ENCODE peak calls at places on chromosomes 2 and 18, in nine cellular contexts. I, F, G, Q, U, Y, S, D and C are unnamed samples.

GRCh38 chr2:191935247-191935646 is 88.4 kb upstream of the CAVIN2 start:
- DNase-seq in F (no peak), U (no peak), D (no peak), G (no peak), Q (no peak), S (no peak), I (no peak), Y (peak; percentile 86), C (no peak)

GRCh38 chr18:9737814-9738160 is 29.7 kb downstream of the RAB31 start:
- DNase-seq in Y (no peak), G (no peak), S (no peak), Q (peak; percentile 72), I (peak; percentile 44), F (no peak), D (peak; percentile 80), U (no peak), C (no peak)

GRCh38 chr18:72419914-72420313 is 124.2 kb downstream of the CBLN2 start:
- DNase-seq in S (no peak), G (no peak), Y (no peak), D (no peak), I (no peak), Q (no peak), F (no peak), U (no peak), C (no peak)

GRCh38 chr2:24489942-24490673 is 946 bp upstream of the NCOA1 start:
- DNase-seq in F (no peak), Q (no peak), S (peak; percentile 53), G (peak; percentile 38), Y (peak; percentile 66), U (no peak), I (peak; percentile 73), D (no peak), C (no peak)

GRCh38 chr18:3966246-3966984 is 488.7 kb downstream of the DLGAP1 start:
- DNase-seq in F (no peak), I (no peak), Q (no peak), Y (no peak), D (no peak), G (no peak), S (no peak), U (no peak), C (no peak)

GRCh38 chr2:33321236-33321731 is 155.2 kb upstream of the RASGRP3 start:
- DNase-seq in I (no peak), G (no peak), F (peak; percentile 1), Y (no peak), U (no peak), D (no peak), Q (no peak), S (no peak), C (no peak)

GRCh38 chr2:222690564-222691200 is 19.2 kb downstream of the MOGAT1 start:
- DNase-seq in Y (peak; percentile 74), I (peak; percentile 90), U (peak; percentile 33), F (peak; percentile 59), D (no peak), Q (peak; percentile 55), G (peak; percentile 76), S (peak; percentile 81), C (peak; percentile 49)

GRCh38 chr2:216279459-216279858 is 92.8 kb downstream of the MARCHF4 start:
- DNase-seq in Y (no peak), D (no peak), F (no peak), U (no peak), S (no peak), G (no peak), I (peak; percentile 13), Q (no peak), C (no peak)

GRCh38 chr2:110979834-110980612 is 140.7 kb upstream of the BCL2L11 start:
- DNase-seq in D (no peak), Y (no peak), I (no peak), G (peak; percentile 43), U (no peak), F (no peak), S (no peak), Q (no peak), C (no peak)

GRCh38 chr2:145184741-145185671 is 665.1 kb upstream of the ZEB2 start:
- DNase-seq in Y (no peak), U (no peak), Q (no peak), G (no peak), S (no peak), I (no peak), D (no peak), F (no peak), C (no peak)

GRCh38 chr18:9951022-9951859 is 37.4 kb downstream of the VAPA start:
- DNase-seq in G (peak; percentile 63), Q (no peak), D (no peak), Y (peak; percentile 68), S (peak; percentile 26), I (peak; percentile 59), U (no peak), F (no peak), C (no peak)

GRCh38 chr2:223723954-223724411 is 113.4 kb downstream of the AP1S3 start:
- DNase-seq in F (no peak), U (no peak), D (no peak), I (no peak), Q (no peak), S (no peak), G (peak; percentile 87), Y (no peak), C (no peak)

GRCh38 chr2:102282646-102283045 is 28.7 kb upstream of the IL1RL1 start:
- DNase-seq in Y (no peak), U (no peak), G (no peak), I (no peak), Q (no peak), S (no peak), F (no peak), D (no peak), C (no peak)

GRCh38 chr2:76861708-76862107 is 660.5 kb downstream of the LRRTM4 start:
- DNase-seq in D (no peak), G (no peak), F (no peak), I (no peak), S (no peak), U (no peak), Q (no peak), Y (no peak), C (no peak)

GRCh38 chr18:8661754-8662573 is 43.4 kb upstream of the MTCL1 start:
- DNase-seq in D (peak; percentile 62), G (peak; percentile 92), Y (peak; percentile 58), Q (no peak), S (peak; percentile 31), I (peak; percentile 43), F (no peak), U (no peak), C (no peak)

GRCh38 chr2:101545940-101546339 is 71.0 kb upstream of the RFX8 start:
- DNase-seq in D (no peak), G (no peak), Y (no peak), Q (no peak), S (no peak), I (no peak), U (no peak), F (no peak), C (no peak)

GRCh38 chr18:34857310-34857709 is 147.2 kb downstream of the DTNA start:
- DNase-seq in S (no peak), I (no peak), Q (no peak), D (no peak), U (no peak), G (no peak), Y (no peak), F (no peak), C (no peak)

GRCh38 chr2:30422437-30422805 is 24.6 kb upstream of the LCLAT1 start:
- DNase-seq in D (no peak), G (no peak), I (peak; percentile 51), Y (no peak), F (peak; percentile 80), U (no peak), S (peak; percentile 59), Q (no peak), C (peak; percentile 31)

GRCh38 chr18:45637546-45638327 is 22.5 kb downstream of the SLC14A2 start:
- DNase-seq in Q (no peak), U (no peak), D (peak; percentile 29), G (no peak), F (no peak), I (no peak), Y (no peak), S (no peak), C (peak; percentile 79)
- H3K27me3 ChIP-seq in Q (no peaks in the 10 kb centered on the region), U (no peaks in the 10 kb centered on the region), D (no peaks in the 10 kb centered on the region), G (no peaks in the 10 kb centered on the region), F (no peaks in the 10 kb centered on the region), I (no peaks in the 10 kb centered on the region), Y (peaks cover 98% of the 10 kb centered on the region), S (no peaks in the 10 kb centered on the region), C (no peaks in the 10 kb centered on the region)

DNA sequence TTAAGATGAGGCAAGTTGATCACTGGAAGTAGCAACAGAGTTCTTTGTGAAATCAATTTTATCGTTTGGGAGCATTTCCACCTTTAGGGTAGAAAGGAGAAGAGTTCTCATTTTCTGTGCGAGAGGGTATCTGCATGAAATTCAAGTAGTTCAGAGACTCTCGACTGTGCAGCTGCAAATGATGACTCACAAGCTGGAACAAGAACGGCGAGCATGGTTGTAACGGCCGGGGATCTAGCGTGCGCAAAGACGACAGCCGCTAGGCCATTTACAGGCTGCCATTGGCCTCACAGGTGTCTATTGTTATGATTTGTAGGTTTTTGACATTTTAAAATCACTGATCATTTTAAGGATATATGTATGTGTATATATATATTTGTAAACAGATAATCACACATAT is 5.2 kb downstream of the KLHL29 start:
- DNase-seq in G (no peak), Y (no peak), I (no peak), F (no peak), U (no peak), Q (no peak), S (no peak), D (no peak), C (no peak)
- H3K27me3 ChIP-seq in G (peaks cover 21% of the 10 kb centered on the region), Y (no peaks in the 10 kb centered on the region), I (peaks cover 46% of the 10 kb centered on the region), F (peaks cover 11% of the 10 kb centered on the region), U (no peaks in the 10 kb centered on the region), Q (no peaks in the 10 kb centered on the region), S (peaks cover 34% of the 10 kb centered on the region), D (no peaks in the 10 kb centered on the region), C (no peaks in the 10 kb centered on the region)

GRCh38 chr2:69007603-69008002 is 5.4 kb upstream of the ANTXR1 start:
- DNase-seq in G (no peak), D (no peak), Q (no peak), S (no peak), U (no peak), I (no peak), Y (no peak), F (no peak), C (no peak)

GRCh38 chr2:69012310-69013122 is 463 bp upstream of the ANTXR1 start:
- DNase-seq in S (peak; percentile 53), U (peak; percentile 55), F (peak; percentile 17), D (peak; percentile 88), Q (peak; percentile 52), G (no peak), I (peak; percentile 76), Y (peak; percentile 76), C (peak; percentile 70)

GRCh38 chr2:69011611-69012157 is 1.3 kb upstream of the ANTXR1 start:
- DNase-seq in Q (no peak), S (no peak), I (no peak), D (no peak), U (no peak), G (no peak), Y (peak; percentile 32), F (no peak), C (no peak)

GRCh38 chr2:69013123-69013836 is at the start of gene ANTXR1:
- DNase-seq in S (peak; percentile 31), D (peak; percentile 89), U (no peak), Q (no peak), I (peak; percentile 69), F (no peak), Y (peak; percentile 73), G (peak; percentile 72), C (peak; percentile 54)

GRCh38 chr2:69010437-69011194 is 2.4 kb upstream of the ANTXR1 start:
- DNase-seq in U (no peak), Q (no peak), I (no peak), G (no peak), D (no peak), S (no peak), Y (no peak), F (no peak), C (no peak)
- H3K27me3 ChIP-seq in U (no peaks in the 10 kb centered on the region), Q (no peaks in the 10 kb centered on the region), I (peaks cover 11% of the 10 kb centered on the region), G (no peaks in the 10 kb centered on the region), D (no peaks in the 10 kb centered on the region), S (peaks cover 32% of the 10 kb centered on the region), Y (peaks cover 36% of the 10 kb centered on the region), F (peaks cover 20% of the 10 kb centered on the region), C (no peaks in the 10 kb centered on the region)

GRCh38 chr2:112995346-112995920 is 9.8 kb upstream of the IL36A start:
- DNase-seq in Q (no peak), F (no peak), S (no peak), D (peak; percentile 38), I (no peak), U (no peak), Y (no peak), G (no peak), C (no peak)
- H3K27me3 ChIP-seq in Q (no peaks in the 10 kb centered on the region), F (no peaks in the 10 kb centered on the region), S (no peaks in the 10 kb centered on the region), D (no peaks in the 10 kb centered on the region), I (no peaks in the 10 kb centered on the region), U (no peaks in the 10 kb centered on the region), Y (no peaks in the 10 kb centered on the region), G (no peaks in the 10 kb centered on the region), C (no peaks in the 10 kb centered on the region)